ENCODE peak calls at places on chromosomes 4 and X, in six cellular contexts. One of them, this sample, is unnamed.

GRCh38 chr4:69965628-69966027 is at the start of gene CSN2:
- DNase-seq in K562: no peak
- DNase-seq in SK-N-SH: no peak
- DNase-seq in GM12878: no peak
- DNase-seq in H1: no peak
- DNase-seq in HepG2: no peak
- DNase-seq in this sample: no peak

GRCh38 chr4:6472008-6472386 is 417 bp downstream of the PPP2R2C start:
- DNase-seq in GM12878: no peak
- DNase-seq in H1: peak
- DNase-seq in K562: no peak
- DNase-seq in SK-N-SH: no peak
- DNase-seq in HepG2: no peak
- DNase-seq in this sample: no peak

GRCh38 chrX:129842510-129843208 is 1.0 kb downstream of the ZDHHC9 start:
- DNase-seq in SK-N-SH: peak
- DNase-seq in K562: no peak
- DNase-seq in HepG2: peak
- DNase-seq in GM12878: no peak
- DNase-seq in H1: no peak
- DNase-seq in this sample: no peak

GRCh38 chrX:131841496-131842410 is 181.3 kb upstream of the STK26 start:
- DNase-seq in GM12878: no peak
- DNase-seq in SK-N-SH: peak
- DNase-seq in H1: peak
- DNase-seq in K562: peak
- DNase-seq in HepG2: peak
- DNase-seq in this sample: peak

GRCh38 chr4:113468165-113469022 is 293.1 kb downstream of the CAMK2D start:
- DNase-seq in HepG2: peak
- DNase-seq in SK-N-SH: peak
- DNase-seq in GM12878: no peak
- DNase-seq in H1: no peak
- DNase-seq in K562: no peak
- DNase-seq in this sample: no peak

GRCh38 chr4:24794916-24795665 is at the start of gene SOD3:
- DNase-seq in K562: peak
- DNase-seq in HepG2: peak
- DNase-seq in H1: peak
- DNase-seq in SK-N-SH: no peak
- DNase-seq in GM12878: no peak
- DNase-seq in this sample: no peak

GRCh38 chr4:145061325-145061920 is 36.6 kb downstream of the ANAPC10 start:
- DNase-seq in HepG2: peak
- DNase-seq in K562: no peak
- DNase-seq in SK-N-SH: peak
- DNase-seq in GM12878: no peak
- DNase-seq in H1: no peak
- DNase-seq in this sample: no peak

GRCh38 chr4:107380836-107381438 is 339.1 kb downstream of the PAPSS1 start:
- DNase-seq in GM12878: no peak
- DNase-seq in HepG2: no peak
- DNase-seq in K562: no peak
- DNase-seq in SK-N-SH: no peak
- DNase-seq in H1: no peak
- DNase-seq in this sample: no peak

GRCh38 chr4:137156054-137156453 is 376.2 kb downstream of the PCDH18 start:
- DNase-seq in K562: no peak
- DNase-seq in GM12878: no peak
- DNase-seq in H1: no peak
- DNase-seq in SK-N-SH: no peak
- DNase-seq in HepG2: no peak
- DNase-seq in this sample: no peak

GRCh38 chr4:7330811-7331681 is 103.7 kb downstream of the PSAPL1 start:
- DNase-seq in GM12878: no peak
- DNase-seq in HepG2: no peak
- DNase-seq in K562: no peak
- DNase-seq in SK-N-SH: no peak
- DNase-seq in H1: no peak
- DNase-seq in this sample: no peak

GRCh38 chr4:57023104-57023503 is 44.4 kb downstream of the POLR2B start:
- DNase-seq in SK-N-SH: no peak
- DNase-seq in HepG2: no peak
- DNase-seq in H1: no peak
- DNase-seq in GM12878: no peak
- DNase-seq in K562: no peak
- DNase-seq in this sample: no peak

GRCh38 chr4:79232555-79232954 is 93.3 kb downstream of the NAA11 start:
- DNase-seq in K562: no peak
- DNase-seq in HepG2: no peak
- DNase-seq in GM12878: no peak
- DNase-seq in H1: no peak
- DNase-seq in SK-N-SH: no peak
- DNase-seq in this sample: no peak

GRCh38 chrX:130118941-130119640 is 8.8 kb upstream of the ELF4 start:
- DNase-seq in H1: no peak
- DNase-seq in SK-N-SH: no peak
- DNase-seq in GM12878: no peak
- DNase-seq in K562: no peak
- DNase-seq in HepG2: no peak
- DNase-seq in this sample: no peak

GRCh38 chr4:122602277-122603142 is 18.4 kb downstream of the IL21 start:
- DNase-seq in SK-N-SH: peak
- DNase-seq in H1: no peak
- DNase-seq in GM12878: no peak
- DNase-seq in HepG2: peak
- DNase-seq in K562: peak
- DNase-seq in this sample: no peak

GRCh38 chr4:129515356-129515755 is 419.4 kb downstream of the C4orf33 start:
- DNase-seq in GM12878: no peak
- DNase-seq in K562: no peak
- DNase-seq in HepG2: no peak
- DNase-seq in SK-N-SH: no peak
- DNase-seq in H1: no peak
- DNase-seq in this sample: no peak

GRCh38 chr4:103074598-103075434 is 1.7 kb downstream of the SLC9B2 start:
- DNase-seq in SK-N-SH: no peak
- DNase-seq in HepG2: no peak
- DNase-seq in H1: no peak
- DNase-seq in GM12878: peak
- DNase-seq in K562: no peak
- DNase-seq in this sample: no peak

GRCh38 chrX:77556276-77556675 is 109.1 kb downstream of the FGF16 start:
- DNase-seq in HepG2: no peak
- DNase-seq in K562: no peak
- DNase-seq in GM12878: no peak
- DNase-seq in H1: no peak
- DNase-seq in SK-N-SH: no peak
- DNase-seq in this sample: no peak
- TF ChIP-seq GABPA in HepG2: no peak
- TF ChIP-seq GABPA in K562: no peak
- TF ChIP-seq GABPA in GM12878: no peak
- TF ChIP-seq GABPA in H1: no peak
- TF ChIP-seq GABPA in SK-N-SH: no peak
- TF ChIP-seq GABPA in this sample: no peak

GRCh38 chrX:150364347-150365050 is 1.4 kb downstream of the MAMLD1 start:
- DNase-seq in K562: no peak
- DNase-seq in H1: peak
- DNase-seq in HepG2: no peak
- DNase-seq in GM12878: no peak
- DNase-seq in SK-N-SH: peak
- DNase-seq in this sample: no peak

GRCh38 chrX:150366951-150367545 is 3.9 kb downstream of the MAMLD1 start:
- DNase-seq in HepG2: no peak
- DNase-seq in H1: no peak
- DNase-seq in SK-N-SH: no peak
- DNase-seq in GM12878: no peak
- DNase-seq in K562: no peak
- DNase-seq in this sample: no peak

GRCh38 chrX:150363561-150364346 is 637 bp downstream of the MAMLD1 start:
- DNase-seq in GM12878: no peak
- DNase-seq in SK-N-SH: peak
- DNase-seq in K562: no peak
- DNase-seq in H1: peak
- DNase-seq in HepG2: no peak
- DNase-seq in this sample: no peak

GRCh38 chrX:150365051-150365952 is 2.2 kb downstream of the MAMLD1 start:
- DNase-seq in GM12878: no peak
- DNase-seq in H1: peak
- DNase-seq in SK-N-SH: peak
- DNase-seq in HepG2: no peak
- DNase-seq in K562: peak
- DNase-seq in this sample: peak

DNA sequence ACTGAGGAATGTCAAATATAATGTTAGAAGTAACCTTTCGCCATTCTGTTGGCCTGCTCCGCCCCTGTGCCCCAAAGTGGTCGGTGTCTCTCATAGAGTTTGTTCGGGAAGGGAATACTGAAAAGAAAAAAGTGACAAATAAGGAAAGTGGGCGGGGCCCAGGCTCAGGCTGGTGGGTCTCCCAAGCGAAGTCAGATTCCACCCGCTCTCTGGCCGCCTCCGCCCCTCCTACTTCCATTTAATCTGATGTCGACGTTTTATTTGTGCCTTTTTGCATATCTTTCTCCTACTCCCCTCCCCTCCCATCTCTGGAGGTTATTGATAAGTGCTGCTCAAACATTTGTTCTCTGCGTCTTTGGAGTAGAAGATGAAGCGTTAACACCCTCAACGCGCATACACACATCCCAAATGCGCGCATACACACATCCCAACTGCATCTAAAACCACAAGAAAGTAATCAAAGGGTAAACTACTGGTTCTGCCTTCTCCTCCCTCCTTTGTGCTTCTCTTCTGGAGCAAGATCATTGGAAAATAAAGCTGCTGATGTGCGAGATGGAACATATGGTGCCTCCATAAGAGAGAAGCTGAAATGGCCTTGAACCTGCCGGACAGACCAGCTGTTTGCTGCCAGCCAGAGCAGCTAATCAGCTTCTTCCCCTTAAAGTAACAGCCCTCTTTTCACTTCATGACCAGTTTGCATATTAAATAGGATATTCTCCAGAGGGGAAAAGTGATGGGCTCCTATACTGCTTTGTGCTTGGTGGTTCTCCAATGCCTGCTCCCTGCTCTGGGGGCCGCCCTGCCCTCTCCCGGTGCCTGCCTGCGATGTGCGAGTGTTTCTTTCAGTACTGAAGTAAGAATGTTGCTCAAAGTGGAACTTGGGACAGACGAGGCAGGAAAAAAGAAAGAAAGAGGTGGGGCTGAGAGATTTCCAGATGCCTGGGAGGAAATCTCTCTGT is 3.1 kb downstream of the MAMLD1 start:
- DNase-seq in K562: peak
- DNase-seq in H1: peak
- DNase-seq in GM12878: no peak
- DNase-seq in HepG2: no peak
- DNase-seq in SK-N-SH: no peak
- DNase-seq in this sample: no peak
- TF ChIP-seq CTCF in K562: no peak
- TF ChIP-seq CTCF in H1: peak
- TF ChIP-seq CTCF in GM12878: no peak
- TF ChIP-seq CTCF in HepG2: no peak
- TF ChIP-seq CTCF in SK-N-SH: no peak
- TF ChIP-seq CTCF in this sample: no peak

DNA sequence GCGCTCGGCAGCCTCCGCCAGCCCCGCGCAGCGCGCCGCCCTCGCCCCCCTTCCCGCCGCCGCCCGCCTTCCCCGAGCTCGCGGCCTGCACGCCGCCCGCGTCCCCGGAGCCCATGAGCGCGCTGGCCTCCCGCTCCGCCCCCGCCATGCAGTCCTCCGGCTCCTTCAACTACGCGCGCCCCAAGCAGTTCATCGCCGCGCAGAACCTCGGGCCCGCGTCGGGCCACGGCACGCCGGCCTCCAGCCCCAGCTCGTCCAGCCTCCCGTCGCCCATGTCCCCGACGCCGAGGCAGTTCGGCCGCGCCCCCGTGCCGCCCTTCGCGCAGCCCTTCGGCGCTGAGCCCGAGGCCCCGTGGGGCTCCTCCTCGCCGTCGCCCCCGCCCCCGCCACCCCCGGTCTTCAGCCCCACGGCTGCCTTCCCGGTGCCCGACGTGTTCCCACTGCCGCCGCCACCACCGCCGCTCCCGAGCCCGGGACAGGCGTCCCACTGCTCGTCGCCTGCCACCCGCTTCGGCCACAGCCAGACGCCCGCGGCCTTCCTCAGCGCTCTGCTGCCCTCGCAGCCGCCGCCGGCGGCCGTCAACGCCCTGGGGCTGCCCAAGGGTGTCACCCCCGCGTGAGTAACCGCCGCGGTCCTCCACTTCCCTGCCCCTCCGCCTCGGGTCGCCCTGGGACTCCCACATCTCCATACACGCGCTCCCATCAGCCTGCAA is 132.1 kb downstream of the CBR4 start:
- DNase-seq in GM12878: no peak
- DNase-seq in HepG2: no peak
- DNase-seq in H1: peak
- DNase-seq in K562: no peak
- DNase-seq in SK-N-SH: peak
- DNase-seq in this sample: no peak
- TF ChIP-seq GABPA in GM12878: no peak
- TF ChIP-seq GABPA in HepG2: no peak
- TF ChIP-seq GABPA in H1: no peak
- TF ChIP-seq GABPA in K562: no peak
- TF ChIP-seq GABPA in SK-N-SH: no peak
- TF ChIP-seq GABPA in this sample: no peak

GRCh38 chr4:139629761-139630160 is 35.9 kb upstream of the MGST2 start:
- DNase-seq in SK-N-SH: no peak
- DNase-seq in H1: no peak
- DNase-seq in GM12878: no peak
- DNase-seq in K562: no peak
- DNase-seq in HepG2: no peak
- DNase-seq in this sample: no peak

GRCh38 chr4:139630991-139631390 is 34.6 kb upstream of the MGST2 start:
- DNase-seq in H1: no peak
- DNase-seq in SK-N-SH: no peak
- DNase-seq in HepG2: peak
- DNase-seq in K562: no peak
- DNase-seq in GM12878: no peak
- DNase-seq in this sample: no peak

GRCh38 chr4:139635966-139636365 is 29.7 kb upstream of the MGST2 start:
- DNase-seq in GM12878: no peak
- DNase-seq in SK-N-SH: no peak
- DNase-seq in H1: no peak
- DNase-seq in K562: no peak
- DNase-seq in HepG2: no peak
- DNase-seq in this sample: no peak

GRCh38 chr4:139633195-139633594 is 32.4 kb upstream of the MGST2 start:
- DNase-seq in SK-N-SH: no peak
- DNase-seq in HepG2: no peak
- DNase-seq in K562: no peak
- DNase-seq in GM12878: no peak
- DNase-seq in H1: no peak
- DNase-seq in this sample: no peak

GRCh38 chr4:139633661-139634060 is 32.0 kb upstream of the MGST2 start:
- DNase-seq in H1: peak
- DNase-seq in HepG2: peak
- DNase-seq in GM12878: no peak
- DNase-seq in K562: no peak
- DNase-seq in SK-N-SH: no peak
- DNase-seq in this sample: no peak
- TF ChIP-seq CTCF in H1: peak
- TF ChIP-seq CTCF in HepG2: peak
- TF ChIP-seq CTCF in GM12878: peak
- TF ChIP-seq CTCF in K562: peak
- TF ChIP-seq CTCF in SK-N-SH: peak
- TF ChIP-seq CTCF in this sample: no peak

This sample was measured in HL-60.